ENCODE peak calls at places on chromosomes 1 and 21, in seven cellular contexts. One of them, this sample, is unnamed.

GRCh38 chr1:65011983-65012382 is 45.6 kb upstream of the JAK1 start:
- DNase-seq in body of pancreas: no peak
- DNase-seq in tibial nerve: no peak
- DNase-seq in AG04450: no peak
- DNase-seq in psoas muscle: no peak
- DNase-seq in fibroblast of lung: no peak
- DNase-seq in CD8-positive, alpha-beta memory T cell: no peak
- DNase-seq in this sample: no peak

GRCh38 chr1:170661646-170662411 is 2.1 kb upstream of the PRRX1 start:
- DNase-seq in fibroblast of lung: peak; percentile 68
- DNase-seq in CD8-positive, alpha-beta memory T cell: no peak
- DNase-seq in AG04450: no peak
- DNase-seq in psoas muscle: peak; percentile 61
- DNase-seq in tibial nerve: peak; percentile 41
- DNase-seq in body of pancreas: no peak
- DNase-seq in this sample: no peak

GRCh38 chr1:16307222-16307621 is 45.1 kb downstream of the FBXO42 start:
- DNase-seq in fibroblast of lung: no peak
- DNase-seq in AG04450: no peak
- DNase-seq in body of pancreas: no peak
- DNase-seq in psoas muscle: no peak
- DNase-seq in tibial nerve: no peak
- DNase-seq in CD8-positive, alpha-beta memory T cell: no peak
- DNase-seq in this sample: no peak

GRCh38 chr1:79974659-79975058 is 968.1 kb upstream of the ADGRL4 start:
- DNase-seq in fibroblast of lung: no peak
- DNase-seq in psoas muscle: no peak
- DNase-seq in body of pancreas: no peak
- DNase-seq in tibial nerve: no peak
- DNase-seq in AG04450: no peak
- DNase-seq in CD8-positive, alpha-beta memory T cell: no peak
- DNase-seq in this sample: no peak

GRCh38 chr1:30329802-30330557 is 393.4 kb downstream of the MATN1 start:
- DNase-seq in tibial nerve: no peak
- DNase-seq in fibroblast of lung: no peak
- DNase-seq in AG04450: no peak
- DNase-seq in CD8-positive, alpha-beta memory T cell: no peak
- DNase-seq in psoas muscle: no peak
- DNase-seq in body of pancreas: no peak
- DNase-seq in this sample: no peak

GRCh38 chr1:108561731-108562326 is 1.9 kb downstream of the EEIG2 start:
- DNase-seq in fibroblast of lung: peak; percentile 14
- DNase-seq in body of pancreas: peak; percentile 87
- DNase-seq in AG04450: no peak
- DNase-seq in CD8-positive, alpha-beta memory T cell: peak; percentile 76
- DNase-seq in psoas muscle: peak; percentile 43
- DNase-seq in tibial nerve: peak; percentile 37
- DNase-seq in this sample: no peak

GRCh38 chr21:44513389-44514217 is 26.4 kb downstream of the KRTAP10-1 start:
- DNase-seq in psoas muscle: no peak
- DNase-seq in body of pancreas: peak; percentile 25
- DNase-seq in AG04450: no peak
- DNase-seq in CD8-positive, alpha-beta memory T cell: no peak
- DNase-seq in fibroblast of lung: no peak
- DNase-seq in tibial nerve: no peak
- DNase-seq in this sample: no peak

GRCh38 chr1:58767143-58767542 is 16.7 kb downstream of the JUN start:
- DNase-seq in body of pancreas: no peak
- DNase-seq in fibroblast of lung: no peak
- DNase-seq in tibial nerve: no peak
- DNase-seq in AG04450: no peak
- DNase-seq in psoas muscle: no peak
- DNase-seq in CD8-positive, alpha-beta memory T cell: no peak
- DNase-seq in this sample: no peak

GRCh38 chr21:25929859-25930520 is 195.2 kb downstream of the GABPA start:
- DNase-seq in AG04450: peak; percentile 18
- DNase-seq in body of pancreas: no peak
- DNase-seq in psoas muscle: peak; percentile 21
- DNase-seq in tibial nerve: no peak
- DNase-seq in CD8-positive, alpha-beta memory T cell: no peak
- DNase-seq in fibroblast of lung: peak; percentile 39
- DNase-seq in this sample: peak; percentile 74

GRCh38 chr1:187999973-188000372 is 1171.2 kb downstream of the PLA2G4A start:
- DNase-seq in CD8-positive, alpha-beta memory T cell: no peak
- DNase-seq in fibroblast of lung: peak; percentile 16
- DNase-seq in body of pancreas: no peak
- DNase-seq in psoas muscle: no peak
- DNase-seq in tibial nerve: no peak
- DNase-seq in AG04450: no peak
- DNase-seq in this sample: no peak

GRCh38 chr1:236659792-236660587 is 26.3 kb upstream of the ACTN2 start:
- DNase-seq in fibroblast of lung: no peak
- DNase-seq in AG04450: no peak
- DNase-seq in body of pancreas: no peak
- DNase-seq in psoas muscle: no peak
- DNase-seq in tibial nerve: no peak
- DNase-seq in CD8-positive, alpha-beta memory T cell: no peak
- DNase-seq in this sample: no peak

GRCh38 chr1:154193821-154194220 is 1.9 kb upstream of the TPM3 start:
- DNase-seq in psoas muscle: peak; percentile 83
- DNase-seq in CD8-positive, alpha-beta memory T cell: no peak
- DNase-seq in AG04450: no peak
- DNase-seq in tibial nerve: no peak
- DNase-seq in fibroblast of lung: no peak
- DNase-seq in body of pancreas: peak; percentile 91
- DNase-seq in this sample: no peak

GRCh38 chr1:57492846-57493245 is 69.0 kb upstream of the DAB1 start:
- DNase-seq in CD8-positive, alpha-beta memory T cell: no peak
- DNase-seq in body of pancreas: no peak
- DNase-seq in fibroblast of lung: no peak
- DNase-seq in tibial nerve: no peak
- DNase-seq in psoas muscle: no peak
- DNase-seq in AG04450: no peak
- DNase-seq in this sample: no peak

GRCh38 chr1:2228684-2229031 is 539 bp downstream of the SKI start:
- DNase-seq in CD8-positive, alpha-beta memory T cell: no peak
- DNase-seq in fibroblast of lung: peak; percentile 17
- DNase-seq in body of pancreas: peak; percentile 55
- DNase-seq in tibial nerve: no peak
- DNase-seq in AG04450: no peak
- DNase-seq in psoas muscle: no peak
- DNase-seq in this sample: no peak

GRCh38 chr1:5990913-5991783 is 1.1 kb downstream of the NPHP4 start:
- DNase-seq in tibial nerve: no peak
- DNase-seq in CD8-positive, alpha-beta memory T cell: peak; percentile 41
- DNase-seq in AG04450: no peak
- DNase-seq in psoas muscle: no peak
- DNase-seq in fibroblast of lung: peak; percentile 9
- DNase-seq in body of pancreas: peak; percentile 53
- DNase-seq in this sample: no peak

GRCh38 chr1:187685338-187685737 is 856.6 kb downstream of the PLA2G4A start:
- DNase-seq in psoas muscle: no peak
- DNase-seq in CD8-positive, alpha-beta memory T cell: no peak
- DNase-seq in AG04450: peak; percentile 48
- DNase-seq in tibial nerve: no peak
- DNase-seq in body of pancreas: no peak
- DNase-seq in fibroblast of lung: peak; percentile 83
- DNase-seq in this sample: no peak

GRCh38 chr1:42340093-42340492 is 5.1 kb upstream of the FOXJ3 start:
- DNase-seq in psoas muscle: no peak
- DNase-seq in tibial nerve: no peak
- DNase-seq in body of pancreas: peak; percentile 73
- DNase-seq in fibroblast of lung: no peak
- DNase-seq in CD8-positive, alpha-beta memory T cell: no peak
- DNase-seq in AG04450: no peak
- DNase-seq in this sample: no peak

GRCh38 chr1:70426154-70427131 is 15.4 kb downstream of the CTH start:
- DNase-seq in CD8-positive, alpha-beta memory T cell: no peak
- DNase-seq in AG04450: no peak
- DNase-seq in fibroblast of lung: no peak
- DNase-seq in psoas muscle: no peak
- DNase-seq in body of pancreas: no peak
- DNase-seq in tibial nerve: no peak
- DNase-seq in this sample: no peak

GRCh38 chr1:111989531-111990025 is at the start of gene KCND3:
- DNase-seq in fibroblast of lung: peak; percentile 4
- DNase-seq in AG04450: no peak
- DNase-seq in psoas muscle: peak; percentile 42
- DNase-seq in tibial nerve: no peak
- DNase-seq in body of pancreas: peak; percentile 53
- DNase-seq in CD8-positive, alpha-beta memory T cell: no peak
- DNase-seq in this sample: no peak

GRCh38 chr1:183870351-183871077 is 65.6 kb downstream of the RGL1 start:
- DNase-seq in psoas muscle: peak; percentile 80
- DNase-seq in CD8-positive, alpha-beta memory T cell: no peak
- DNase-seq in tibial nerve: peak; percentile 81
- DNase-seq in body of pancreas: peak; percentile 27
- DNase-seq in AG04450: no peak
- DNase-seq in fibroblast of lung: no peak
- DNase-seq in this sample: no peak

GRCh38 chr1:183871142-183871541 is 66.2 kb downstream of the RGL1 start:
- DNase-seq in AG04450: no peak
- DNase-seq in CD8-positive, alpha-beta memory T cell: no peak
- DNase-seq in tibial nerve: peak; percentile 31
- DNase-seq in body of pancreas: no peak
- DNase-seq in psoas muscle: no peak
- DNase-seq in fibroblast of lung: peak; percentile 34
- DNase-seq in this sample: no peak

GRCh38 chr1:183869671-183870070 is 64.8 kb downstream of the RGL1 start:
- DNase-seq in fibroblast of lung: no peak
- DNase-seq in CD8-positive, alpha-beta memory T cell: no peak
- DNase-seq in tibial nerve: no peak
- DNase-seq in psoas muscle: no peak
- DNase-seq in AG04450: no peak
- DNase-seq in body of pancreas: no peak
- DNase-seq in this sample: no peak

GRCh38 chr1:183871568-183871967 is 66.6 kb downstream of the RGL1 start:
- DNase-seq in fibroblast of lung: no peak
- DNase-seq in body of pancreas: no peak
- DNase-seq in psoas muscle: no peak
- DNase-seq in AG04450: no peak
- DNase-seq in CD8-positive, alpha-beta memory T cell: no peak
- DNase-seq in tibial nerve: no peak
- DNase-seq in this sample: no peak

GRCh38 chr1:183869230-183869629 is 64.3 kb downstream of the RGL1 start:
- DNase-seq in body of pancreas: no peak
- DNase-seq in CD8-positive, alpha-beta memory T cell: no peak
- DNase-seq in AG04450: no peak
- DNase-seq in psoas muscle: no peak
- DNase-seq in fibroblast of lung: no peak
- DNase-seq in tibial nerve: no peak
- DNase-seq in this sample: no peak
- H3K27ac ChIP-seq in body of pancreas: no peak overlapping the region
- H3K27ac ChIP-seq in CD8-positive, alpha-beta memory T cell: no peak overlapping the region
- H3K27ac ChIP-seq in AG04450: no peak overlapping the region
- H3K27ac ChIP-seq in psoas muscle: no peak overlapping the region
- H3K27ac ChIP-seq in fibroblast of lung: no peak overlapping the region
- H3K27ac ChIP-seq in tibial nerve: peak overlapping the region; percentile 80
- H3K27ac ChIP-seq in this sample: peak overlapping the region; percentile 93

GRCh38 chr1:104932949-104933679 is 1183.4 kb downstream of the AMY1C start:
- DNase-seq in fibroblast of lung: no peak
- DNase-seq in CD8-positive, alpha-beta memory T cell: no peak
- DNase-seq in AG04450: no peak
- DNase-seq in body of pancreas: no peak
- DNase-seq in tibial nerve: no peak
- DNase-seq in psoas muscle: no peak
- DNase-seq in this sample: no peak
- H3K27ac ChIP-seq in fibroblast of lung: no peak overlapping the region
- H3K27ac ChIP-seq in CD8-positive, alpha-beta memory T cell: no peak overlapping the region
- H3K27ac ChIP-seq in AG04450: no peak overlapping the region
- H3K27ac ChIP-seq in body of pancreas: no peak overlapping the region
- H3K27ac ChIP-seq in tibial nerve: no peak overlapping the region
- H3K27ac ChIP-seq in psoas muscle: no peak overlapping the region
- H3K27ac ChIP-seq in this sample: no peak overlapping the region

DNA sequence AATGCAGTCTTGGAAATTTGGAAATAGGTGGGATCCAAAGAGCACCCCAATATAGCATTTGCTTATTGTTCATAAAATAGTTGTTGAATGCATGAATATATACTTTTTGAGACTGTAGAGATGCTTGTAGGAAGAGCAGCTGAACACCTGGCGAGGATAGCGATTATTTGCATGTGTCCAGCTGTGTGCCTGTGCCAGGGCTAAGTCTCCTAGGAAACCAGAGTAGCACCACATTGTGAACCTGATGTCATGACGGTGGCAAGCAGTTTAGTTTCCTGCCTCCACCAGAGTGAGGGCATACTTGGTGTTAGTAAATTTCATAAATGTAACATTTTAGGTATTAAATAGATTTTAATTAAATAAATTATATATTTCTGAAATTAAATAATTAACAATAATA is 37.3 kb upstream of the IRF2BP2 start:
- DNase-seq in fibroblast of lung: no peak
- DNase-seq in body of pancreas: peak; percentile 71
- DNase-seq in psoas muscle: no peak
- DNase-seq in AG04450: no peak
- DNase-seq in CD8-positive, alpha-beta memory T cell: no peak
- DNase-seq in tibial nerve: no peak
- DNase-seq in this sample: no peak
- H3K27ac ChIP-seq in fibroblast of lung: no peak overlapping the region
- H3K27ac ChIP-seq in body of pancreas: no peak overlapping the region
- H3K27ac ChIP-seq in psoas muscle: no peak overlapping the region
- H3K27ac ChIP-seq in AG04450: no peak overlapping the region
- H3K27ac ChIP-seq in CD8-positive, alpha-beta memory T cell: no peak overlapping the region
- H3K27ac ChIP-seq in tibial nerve: no peak overlapping the region
- H3K27ac ChIP-seq in this sample: no peak overlapping the region

DNA sequence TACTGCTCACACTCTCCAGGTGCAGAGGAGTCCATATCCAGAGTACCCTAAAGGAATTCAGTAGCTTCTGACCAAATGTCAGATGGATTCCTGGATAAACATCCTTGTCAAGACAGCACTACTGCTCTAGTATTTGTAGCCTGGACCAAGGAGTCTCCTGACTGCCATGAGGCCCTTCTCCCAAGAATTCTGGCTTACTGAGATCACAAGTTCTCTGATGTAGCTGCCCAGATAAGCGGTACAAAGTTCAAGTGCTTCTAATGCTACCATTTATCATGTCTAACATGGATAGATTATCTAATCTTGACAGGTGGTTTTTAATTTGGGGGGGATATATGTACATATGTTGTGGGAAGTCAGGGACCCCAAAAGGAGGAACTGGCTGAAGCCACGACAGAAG is 196.6 kb upstream of the HMCN1 start:
- DNase-seq in body of pancreas: no peak
- DNase-seq in tibial nerve: no peak
- DNase-seq in fibroblast of lung: no peak
- DNase-seq in AG04450: no peak
- DNase-seq in CD8-positive, alpha-beta memory T cell: no peak
- DNase-seq in psoas muscle: no peak
- DNase-seq in this sample: no peak
- H3K27ac ChIP-seq in body of pancreas: no peak overlapping the region
- H3K27ac ChIP-seq in tibial nerve: no peak overlapping the region
- H3K27ac ChIP-seq in fibroblast of lung: no peak overlapping the region
- H3K27ac ChIP-seq in AG04450: no peak overlapping the region
- H3K27ac ChIP-seq in CD8-positive, alpha-beta memory T cell: no peak overlapping the region
- H3K27ac ChIP-seq in psoas muscle: no peak overlapping the region
- H3K27ac ChIP-seq in this sample: no peak overlapping the region

This sample was measured in dorsolateral prefrontal cortex.